ENCODE peak calls at places on chromosomes 12 and 14, in six cellular contexts. One of them, this sample, is unnamed.

GRCh38 chr12:88067301-88067700 is 38.1 kb upstream of the C12orf50 start:
- DNase-seq in K562: no peak
- DNase-seq in GM12878: no peak
- DNase-seq in GM12891: no peak
- DNase-seq in H1: no peak
- DNase-seq in HepG2: no peak
- DNase-seq in this sample: no peak

GRCh38 chr14:67228325-67228984 is 12.8 kb upstream of the PALS1 start:
- DNase-seq in K562: no peak
- DNase-seq in GM12878: no peak
- DNase-seq in GM12891: no peak
- DNase-seq in H1: no peak
- DNase-seq in HepG2: no peak
- DNase-seq in this sample: no peak

GRCh38 chr14:93033039-93033982 is 82.4 kb downstream of the ITPK1 start:
- DNase-seq in K562: no peak
- DNase-seq in GM12878: no peak
- DNase-seq in GM12891: no peak
- DNase-seq in H1: no peak
- DNase-seq in HepG2: no peak
- DNase-seq in this sample: no peak

GRCh38 chr14:52071675-52072074 is 2.8 kb upstream of the NID2 start:
- DNase-seq in K562: no peak
- DNase-seq in GM12878: no peak
- DNase-seq in GM12891: no peak
- DNase-seq in H1: no peak
- DNase-seq in HepG2: no peak
- DNase-seq in this sample: no peak

GRCh38 chr12:12439636-12440035 is 82.8 kb downstream of the BORCS5 start:
- DNase-seq in K562: no peak
- DNase-seq in GM12878: no peak
- DNase-seq in GM12891: no peak
- DNase-seq in H1: no peak
- DNase-seq in HepG2: peak
- DNase-seq in this sample: no peak

GRCh38 chr12:16600525-16600924 is 5.4 kb downstream of the LMO3 start:
- DNase-seq in K562: no peak
- DNase-seq in GM12878: no peak
- DNase-seq in GM12891: no peak
- DNase-seq in H1: no peak
- DNase-seq in HepG2: no peak
- DNase-seq in this sample: no peak

GRCh38 chr12:46675736-46676135 is 150.1 kb downstream of the SLC38A4 start:
- DNase-seq in K562: peak
- DNase-seq in GM12878: no peak
- DNase-seq in GM12891: no peak
- DNase-seq in H1: no peak
- DNase-seq in HepG2: peak
- DNase-seq in this sample: no peak

GRCh38 chr12:131091413-131091975 is 137.8 kb downstream of the ADGRD1 start:
- DNase-seq in K562: no peak
- DNase-seq in GM12878: peak
- DNase-seq in GM12891: no peak
- DNase-seq in H1: no peak
- DNase-seq in HepG2: no peak
- DNase-seq in this sample: no peak

GRCh38 chr14:100528962-100529560 is 58.2 kb downstream of the BEGAIN start:
- DNase-seq in K562: no peak
- DNase-seq in GM12878: no peak
- DNase-seq in GM12891: no peak
- DNase-seq in H1: no peak
- DNase-seq in HepG2: no peak
- DNase-seq in this sample: no peak

GRCh38 chr14:61234215-61234916 is 46.8 kb downstream of the TMEM30B start:
- DNase-seq in K562: no peak
- DNase-seq in GM12878: no peak
- DNase-seq in GM12891: no peak
- DNase-seq in H1: no peak
- DNase-seq in HepG2: no peak
- DNase-seq in this sample: no peak

GRCh38 chr14:67636361-67636919 is 16.7 kb downstream of the ARG2 start:
- DNase-seq in K562: peak
- DNase-seq in GM12878: peak
- DNase-seq in GM12891: no peak
- DNase-seq in H1: no peak
- DNase-seq in HepG2: no peak
- DNase-seq in this sample: no peak

DNA sequence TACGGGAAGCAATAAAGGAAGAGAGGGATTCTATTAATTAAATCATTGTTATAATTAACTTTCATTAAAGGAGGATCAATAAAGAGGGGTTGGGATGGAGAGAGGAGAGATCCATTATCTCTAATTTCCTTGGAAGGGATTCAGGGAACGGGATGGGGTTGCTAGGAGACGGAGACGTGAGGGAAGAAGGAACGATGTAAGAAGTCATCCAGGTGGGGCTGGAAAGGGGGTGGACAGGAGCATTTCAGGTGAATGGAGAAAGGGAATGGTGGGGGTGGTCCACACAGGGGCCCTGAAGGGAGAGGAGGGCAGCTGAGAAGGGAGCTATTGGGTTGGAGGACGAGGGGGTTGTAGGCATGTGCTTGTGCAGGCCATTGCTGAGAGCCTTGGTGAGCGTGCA is 17.2 kb downstream of the CALCOCO1 start:
- DNase-seq in K562: no peak
- DNase-seq in GM12878: no peak
- DNase-seq in GM12891: no peak
- DNase-seq in H1: no peak
- DNase-seq in HepG2: no peak
- DNase-seq in this sample: no peak
- TF ChIP-seq POLR2A in K562: no peak
- TF ChIP-seq POLR2A in GM12878: no peak
- TF ChIP-seq POLR2A in GM12891: no peak
- TF ChIP-seq POLR2A in H1: no peak
- TF ChIP-seq POLR2A in HepG2: no peak
- TF ChIP-seq POLR2A in this sample: no peak

GRCh38 chr12:18895946-18896345 is 158.0 kb downstream of the CAPZA3 start:
- DNase-seq in K562: peak
- DNase-seq in GM12878: no peak
- DNase-seq in GM12891: no peak
- DNase-seq in H1: peak
- DNase-seq in HepG2: no peak
- DNase-seq in this sample: no peak
- TF ChIP-seq TAF1 in K562: no peak
- TF ChIP-seq TAF1 in GM12878: no peak
- TF ChIP-seq TAF1 in GM12891: no peak
- TF ChIP-seq TAF1 in H1: no peak
- TF ChIP-seq TAF1 in HepG2: no peak
- TF ChIP-seq TAF1 in this sample: no peak

GRCh38 chr12:95203477-95203843 is 13.8 kb downstream of the FGD6 start:
- DNase-seq in K562: no peak
- DNase-seq in GM12878: no peak
- DNase-seq in GM12891: no peak
- DNase-seq in H1: no peak
- DNase-seq in HepG2: no peak
- DNase-seq in this sample: no peak
- TF ChIP-seq POLR2A in K562: no peak
- TF ChIP-seq POLR2A in GM12878: no peak
- TF ChIP-seq POLR2A in GM12891: no peak
- TF ChIP-seq POLR2A in H1: no peak
- TF ChIP-seq POLR2A in HepG2: no peak
- TF ChIP-seq POLR2A in this sample: no peak

GRCh38 chr12:129357233-129357632 is 504.0 kb downstream of the GLT1D1 start:
- DNase-seq in K562: no peak
- DNase-seq in GM12878: no peak
- DNase-seq in GM12891: no peak
- DNase-seq in H1: no peak
- DNase-seq in HepG2: no peak
- DNase-seq in this sample: no peak

GRCh38 chr12:129351481-129351880 is 498.2 kb downstream of the GLT1D1 start:
- DNase-seq in K562: no peak
- DNase-seq in GM12878: no peak
- DNase-seq in GM12891: no peak
- DNase-seq in H1: no peak
- DNase-seq in HepG2: no peak
- DNase-seq in this sample: no peak
- TF ChIP-seq TAF1 in K562: no peak
- TF ChIP-seq TAF1 in GM12878: no peak
- TF ChIP-seq TAF1 in GM12891: no peak
- TF ChIP-seq TAF1 in H1: no peak
- TF ChIP-seq TAF1 in HepG2: no peak
- TF ChIP-seq TAF1 in this sample: no peak

DNA sequence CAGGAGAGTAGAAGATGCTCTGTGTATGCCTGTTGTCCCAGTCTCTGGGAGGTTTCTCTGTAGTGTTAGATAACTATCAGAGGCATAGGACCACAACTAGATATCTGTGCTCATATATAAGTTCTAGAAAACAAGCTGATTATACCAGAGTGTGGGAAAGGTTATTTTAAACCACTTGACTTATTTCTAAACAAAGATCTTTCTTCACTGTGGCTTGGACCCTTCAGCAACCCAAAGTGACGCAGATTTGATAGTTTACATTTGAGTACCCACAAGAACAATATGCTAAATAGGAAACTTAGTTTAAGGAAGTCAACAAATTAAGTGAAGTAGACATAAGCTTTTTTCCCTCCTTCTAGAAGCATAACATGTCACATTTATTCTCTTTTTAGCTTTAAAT is 41.3 kb downstream of the RIC8B start:
- DNase-seq in K562: no peak
- DNase-seq in GM12878: no peak
- DNase-seq in GM12891: no peak
- DNase-seq in H1: no peak
- DNase-seq in HepG2: no peak
- DNase-seq in this sample: no peak
- TF ChIP-seq POLR2A in K562: no peak
- TF ChIP-seq POLR2A in GM12878: no peak
- TF ChIP-seq POLR2A in GM12891: no peak
- TF ChIP-seq POLR2A in H1: no peak
- TF ChIP-seq POLR2A in HepG2: no peak
- TF ChIP-seq POLR2A in this sample: no peak

GRCh38 chr14:101791919-101792572 is 30.5 kb downstream of the PPP2R5C start:
- DNase-seq in K562: no peak
- DNase-seq in GM12878: no peak
- DNase-seq in GM12891: no peak
- DNase-seq in H1: no peak
- DNase-seq in HepG2: no peak
- DNase-seq in this sample: no peak

GRCh38 chr14:101796479-101796878 is 35.0 kb downstream of the PPP2R5C start:
- DNase-seq in K562: no peak
- DNase-seq in GM12878: no peak
- DNase-seq in GM12891: no peak
- DNase-seq in H1: no peak
- DNase-seq in HepG2: no peak
- DNase-seq in this sample: no peak

GRCh38 chr14:101797785-101798342 is 36.4 kb downstream of the PPP2R5C start:
- DNase-seq in K562: no peak
- DNase-seq in GM12878: no peak
- DNase-seq in GM12891: no peak
- DNase-seq in H1: no peak
- DNase-seq in HepG2: no peak
- DNase-seq in this sample: no peak
- TF ChIP-seq TAF1 in K562: no peak
- TF ChIP-seq TAF1 in GM12878: no peak
- TF ChIP-seq TAF1 in GM12891: no peak
- TF ChIP-seq TAF1 in H1: no peak
- TF ChIP-seq TAF1 in HepG2: no peak
- TF ChIP-seq TAF1 in this sample: no peak

DNA sequence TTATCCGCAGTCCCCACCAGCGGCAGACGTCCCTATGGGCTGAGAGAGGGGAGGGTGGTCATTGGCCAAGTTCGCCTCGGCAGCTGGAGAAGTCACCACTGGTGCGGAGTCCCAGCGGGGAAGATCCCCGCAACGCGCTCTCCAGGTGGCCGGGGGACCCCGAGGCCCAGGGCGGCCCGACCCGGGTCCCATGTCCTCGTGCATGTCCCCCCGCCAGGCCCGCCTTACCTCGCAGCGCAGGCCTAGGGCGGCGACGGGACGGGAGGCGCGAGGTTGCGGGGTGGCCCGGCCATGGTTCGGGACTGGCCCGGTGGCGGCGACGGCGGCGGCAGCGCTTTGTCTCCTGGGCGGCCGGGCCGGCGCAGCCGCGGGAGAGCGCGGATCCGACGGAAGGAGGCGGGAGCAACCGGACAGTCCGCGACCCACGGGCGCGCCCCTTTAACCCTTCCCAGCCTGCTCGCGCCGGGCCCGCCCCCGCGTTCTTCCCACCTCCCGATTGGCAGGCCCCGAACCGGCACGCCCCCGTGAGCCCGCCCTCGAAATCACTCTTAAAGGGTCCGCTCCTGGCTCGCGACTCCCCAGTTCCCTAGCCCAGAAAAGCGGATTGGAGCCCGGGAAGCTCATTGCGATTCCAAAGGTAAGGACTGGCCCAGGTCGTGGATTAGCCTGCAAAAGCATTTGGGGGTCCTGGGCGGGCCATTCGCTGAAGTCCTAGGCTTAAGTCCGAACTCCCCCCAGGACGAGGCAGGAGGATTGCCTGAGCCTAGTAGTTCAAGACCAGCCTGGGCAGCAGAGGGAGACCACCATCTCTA is at the start of gene PHETA1:
- DNase-seq in K562: peak
- DNase-seq in GM12878: peak
- DNase-seq in GM12891: peak
- DNase-seq in H1: peak
- DNase-seq in HepG2: peak
- DNase-seq in this sample: peak
- TF ChIP-seq POLR2A in K562: peak
- TF ChIP-seq POLR2A in GM12878: no peak
- TF ChIP-seq POLR2A in GM12891: no peak
- TF ChIP-seq POLR2A in H1: peak
- TF ChIP-seq POLR2A in HepG2: peak
- TF ChIP-seq POLR2A in this sample: no peak

DNA sequence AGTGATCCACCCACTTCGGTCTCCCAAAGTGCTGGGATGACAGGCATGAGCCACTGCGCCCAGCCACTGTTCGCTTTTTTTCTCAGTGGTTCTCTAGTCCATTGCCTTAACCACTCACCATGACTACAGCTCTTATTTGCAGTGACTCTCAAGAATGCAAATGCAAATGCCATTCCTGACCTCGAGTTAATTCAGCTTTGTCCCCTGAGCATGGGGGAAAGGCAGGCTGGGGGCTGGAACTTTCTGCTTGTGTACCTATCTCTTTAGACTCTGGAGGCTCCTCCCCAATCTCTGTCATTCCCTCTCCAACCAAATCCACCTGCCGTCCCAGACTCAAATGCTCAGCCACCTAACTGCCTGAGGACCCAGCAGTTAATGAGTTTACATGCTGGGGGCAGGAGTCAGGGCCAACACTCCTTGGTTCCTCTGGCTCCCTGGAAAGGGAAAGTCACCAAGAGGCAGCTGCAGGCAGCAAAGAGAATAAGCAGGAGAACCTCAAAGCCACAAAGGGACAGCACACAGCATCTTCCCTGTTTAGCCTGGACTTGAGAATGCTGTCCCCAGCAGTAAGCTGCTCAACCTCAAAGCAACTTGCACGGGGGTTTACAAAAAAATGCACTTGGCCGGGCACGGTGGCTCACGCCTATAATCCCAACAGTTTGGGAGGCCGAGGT is 5.3 kb upstream of the HNF1A start:
- DNase-seq in K562: no peak
- DNase-seq in GM12878: no peak
- DNase-seq in GM12891: no peak
- DNase-seq in H1: no peak
- DNase-seq in HepG2: peak
- DNase-seq in this sample: no peak
- TF ChIP-seq TAF1 in K562: no peak
- TF ChIP-seq TAF1 in GM12878: no peak
- TF ChIP-seq TAF1 in GM12891: no peak
- TF ChIP-seq TAF1 in H1: peak
- TF ChIP-seq TAF1 in HepG2: peak
- TF ChIP-seq TAF1 in this sample: no peak

This sample was measured in GM12892.